ENCODE peak calls at places on chromosomes 4 and X, in ten cellular contexts. Q is tibial nerve, G is transverse colon, H is testis, U is GM12891, S is HCT116, I is IMR-90, W is A549, A is H54, N is right lobe of liver. K is an unnamed sample.

GRCh38 chr4:39045791-39046221 is 13.6 kb upstream of the TMEM156 start:
- DNase-seq in Q (no peak), G (no peak), H (peak), U (no peak), S (no peak), I (peak), W (no peak), A (no peak), N (no peak), K (no peak)

GRCh38 chr4:170386974-170387373 is 297.2 kb upstream of the AADAT start:
- DNase-seq in Q (no peak), G (no peak), H (no peak), U (no peak), S (no peak), I (peak), W (no peak), A (no peak), N (no peak), K (no peak)

GRCh38 chrX:145190801-145191389 is 56.4 kb upstream of the SPANXN1 start:
- DNase-seq in Q (no peak), G (no peak), H (no peak), U (no peak), S (no peak), I (no peak), W (no peak), A (peak), N (no peak), K (no peak)

GRCh38 chr4:184427687-184428086 is 46.7 kb downstream of the IRF2 start:
- DNase-seq in Q (no peak), G (no peak), H (no peak), U (no peak), S (no peak), I (no peak), W (no peak), A (no peak), N (no peak), K (no peak)

GRCh38 chr4:17376205-17376604 is 135.7 kb downstream of the QDPR start:
- DNase-seq in Q (no peak), G (no peak), H (no peak), U (no peak), S (no peak), I (peak), W (no peak), A (no peak), N (no peak), K (no peak)

GRCh38 chr4:25236971-25237370 is 3.1 kb downstream of the PI4K2B start:
- DNase-seq in Q (no peak), G (no peak), H (no peak), U (no peak), S (no peak), I (no peak), W (no peak), A (no peak), N (no peak), K (no peak)

GRCh38 chrX:12505127-12505526 is 286.1 kb upstream of the PRPS2 start:
- DNase-seq in Q (no peak), G (no peak), H (no peak), U (no peak), S (no peak), I (no peak), W (no peak), A (no peak), N (no peak), K (no peak)

GRCh38 chrX:78104447-78105176 is 564 bp downstream of the PGK1 start:
- DNase-seq in Q (no peak), G (peak), H (peak), U (no peak), S (no peak), I (peak), W (peak), A (peak), N (peak), K (peak)

GRCh38 chrX:150548684-150549083 is 19.7 kb upstream of the MTM1 start:
- DNase-seq in Q (no peak), G (no peak), H (no peak), U (no peak), S (no peak), I (peak), W (no peak), A (peak), N (no peak), K (no peak)

GRCh38 chr4:40840985-40841571 is 91.3 kb downstream of the NSUN7 start:
- DNase-seq in Q (peak), G (peak), H (peak), U (no peak), S (peak), I (peak), W (peak), A (peak), N (peak), K (peak)

GRCh38 chrX:20231598-20231997 is 35.1 kb downstream of the RPS6KA3 start:
- DNase-seq in Q (no peak), G (no peak), H (no peak), U (no peak), S (no peak), I (no peak), W (no peak), A (no peak), N (no peak), K (no peak)

GRCh38 chr4:100872811-100873210 is 355.0 kb upstream of the EMCN start:
- DNase-seq in Q (no peak), G (no peak), H (no peak), U (no peak), S (no peak), I (no peak), W (no peak), A (no peak), N (no peak), K (no peak)

GRCh38 chrX:68252664-68253063 is 180.6 kb downstream of the OPHN1 start:
- DNase-seq in Q (no peak), G (no peak), H (no peak), U (no peak), S (no peak), I (no peak), W (no peak), A (no peak), N (no peak), K (no peak)

GRCh38 chrX:71989768-71990167 is 79.1 kb downstream of the NHSL2 start:
- DNase-seq in Q (peak), G (no peak), H (no peak), U (no peak), S (no peak), I (peak), W (no peak), A (no peak), N (no peak), K (no peak)

GRCh38 chrX:126770179-126770578 is 49.4 kb upstream of the PRR32 start:
- DNase-seq in Q (no peak), G (no peak), H (peak), U (peak), S (no peak), I (no peak), W (peak), A (no peak), N (no peak), K (no peak)

GRCh38 chr4:55921093-55921492 is 27.7 kb upstream of the CEP135 start:
- DNase-seq in Q (no peak), G (no peak), H (no peak), U (no peak), S (no peak), I (no peak), W (no peak), A (no peak), N (no peak), K (no peak)

GRCh38 chr4:1211951-1212545 is 36.9 kb downstream of the CTBP1 start:
- DNase-seq in Q (no peak), G (no peak), H (no peak), U (no peak), S (no peak), I (no peak), W (no peak), A (no peak), N (no peak), K (no peak)
- TF ChIP-seq POLR2A in Q (no peak), G (no peak), H (no peak), U (peak), S (no peak), I (no peak), W (no peak), A (no peak), N (no peak), K (no peak)

GRCh38 chrX:24069877-24070276 is 15.1 kb downstream of the EIF2S3 start:
- DNase-seq in Q (no peak), G (no peak), H (no peak), U (no peak), S (no peak), I (no peak), W (no peak), A (no peak), N (no peak), K (no peak)
- TF ChIP-seq POLR2A in Q (no peak), G (no peak), H (no peak), U (no peak), S (no peak), I (no peak), W (no peak), A (no peak), N (no peak), K (no peak)

DNA sequence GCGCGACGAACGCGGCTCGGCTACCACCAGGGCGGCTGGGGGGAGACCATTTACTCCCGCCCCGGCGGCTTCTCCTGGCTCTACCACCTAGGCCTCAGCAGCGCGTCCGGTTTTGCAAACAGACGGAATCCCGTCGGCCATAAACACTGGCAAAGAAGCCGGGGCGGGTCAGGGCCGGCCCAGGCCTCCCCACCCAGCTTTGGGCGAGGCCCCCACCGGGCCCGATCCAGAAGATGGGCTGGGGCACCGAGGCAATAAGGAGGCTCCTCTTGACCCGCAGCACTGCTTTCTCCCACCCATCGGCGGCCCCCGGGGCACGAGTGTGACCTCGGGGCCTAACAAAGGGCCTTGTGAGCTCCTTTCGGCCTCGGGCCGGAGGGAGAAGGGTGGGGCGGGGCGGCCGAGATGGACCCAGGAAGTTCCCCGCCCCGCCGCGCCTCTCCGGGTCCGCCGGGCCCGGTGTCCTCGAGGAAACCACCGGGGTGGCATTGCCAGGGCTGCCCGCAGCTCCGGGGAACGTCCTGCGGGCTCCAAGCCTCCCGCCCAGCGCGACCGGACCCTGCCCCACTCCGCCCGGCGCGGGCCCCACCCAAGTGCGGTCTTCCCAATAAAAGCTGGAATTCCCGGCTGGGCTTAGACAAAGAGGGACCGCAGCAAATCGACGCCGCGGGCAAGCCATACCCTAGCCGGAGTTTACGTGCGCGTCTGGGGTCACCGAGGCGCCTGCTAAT is 5.9 kb downstream of the BCOR start:
- DNase-seq in Q (no peak), G (peak), H (no peak), U (no peak), S (no peak), I (no peak), W (no peak), A (no peak), N (no peak), K (no peak)
- TF ChIP-seq POLR2A in Q (no peak), G (no peak), H (no peak), U (no peak), S (no peak), I (no peak), W (no peak), A (no peak), N (no peak), K (no peak)

DNA sequence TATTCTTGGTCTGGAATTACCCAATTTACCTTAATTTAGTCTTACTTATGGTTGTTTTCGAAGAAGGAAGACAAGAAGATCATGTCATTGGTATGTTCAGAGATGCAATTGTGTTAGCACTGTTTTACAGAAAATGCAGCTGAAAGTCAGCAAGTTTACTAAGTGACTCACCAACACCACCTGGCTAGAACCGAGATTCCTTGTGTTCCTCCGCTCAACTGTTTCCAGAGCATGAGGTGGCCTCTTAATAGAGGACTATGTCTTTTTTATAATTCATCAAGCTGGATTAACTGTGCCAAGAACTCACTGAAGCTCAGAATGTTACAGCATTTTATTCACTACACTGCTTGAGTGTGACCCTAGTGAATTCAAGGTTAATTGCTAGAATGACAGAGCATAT is 1573.6 kb upstream of the TENM3 start:
- DNase-seq in Q (no peak), G (no peak), H (no peak), U (no peak), S (no peak), I (peak), W (no peak), A (no peak), N (no peak), K (no peak)
- TF ChIP-seq POLR2A in Q (no peak), G (no peak), H (no peak), U (no peak), S (no peak), I (no peak), W (no peak), A (no peak), N (no peak), K (no peak)

GRCh38 chr4:48339642-48340041 is 1.7 kb upstream of the SLAIN2 start:
- DNase-seq in Q (no peak), G (no peak), H (no peak), U (no peak), S (no peak), I (no peak), W (no peak), A (no peak), N (no peak), K (no peak)

GRCh38 chr4:48341776-48342558 is 638 bp downstream of the SLAIN2 start:
- DNase-seq in Q (peak), G (peak), H (peak), U (peak), S (no peak), I (peak), W (no peak), A (no peak), N (peak), K (peak)

GRCh38 chr4:48342559-48342878 is 1.2 kb downstream of the SLAIN2 start:
- DNase-seq in Q (no peak), G (no peak), H (no peak), U (no peak), S (no peak), I (no peak), W (no peak), A (no peak), N (no peak), K (no peak)

GRCh38 chr4:48340276-48340904 is 939 bp upstream of the SLAIN2 start:
- DNase-seq in Q (no peak), G (peak), H (no peak), U (no peak), S (no peak), I (peak), W (peak), A (no peak), N (no peak), K (no peak)

DNA sequence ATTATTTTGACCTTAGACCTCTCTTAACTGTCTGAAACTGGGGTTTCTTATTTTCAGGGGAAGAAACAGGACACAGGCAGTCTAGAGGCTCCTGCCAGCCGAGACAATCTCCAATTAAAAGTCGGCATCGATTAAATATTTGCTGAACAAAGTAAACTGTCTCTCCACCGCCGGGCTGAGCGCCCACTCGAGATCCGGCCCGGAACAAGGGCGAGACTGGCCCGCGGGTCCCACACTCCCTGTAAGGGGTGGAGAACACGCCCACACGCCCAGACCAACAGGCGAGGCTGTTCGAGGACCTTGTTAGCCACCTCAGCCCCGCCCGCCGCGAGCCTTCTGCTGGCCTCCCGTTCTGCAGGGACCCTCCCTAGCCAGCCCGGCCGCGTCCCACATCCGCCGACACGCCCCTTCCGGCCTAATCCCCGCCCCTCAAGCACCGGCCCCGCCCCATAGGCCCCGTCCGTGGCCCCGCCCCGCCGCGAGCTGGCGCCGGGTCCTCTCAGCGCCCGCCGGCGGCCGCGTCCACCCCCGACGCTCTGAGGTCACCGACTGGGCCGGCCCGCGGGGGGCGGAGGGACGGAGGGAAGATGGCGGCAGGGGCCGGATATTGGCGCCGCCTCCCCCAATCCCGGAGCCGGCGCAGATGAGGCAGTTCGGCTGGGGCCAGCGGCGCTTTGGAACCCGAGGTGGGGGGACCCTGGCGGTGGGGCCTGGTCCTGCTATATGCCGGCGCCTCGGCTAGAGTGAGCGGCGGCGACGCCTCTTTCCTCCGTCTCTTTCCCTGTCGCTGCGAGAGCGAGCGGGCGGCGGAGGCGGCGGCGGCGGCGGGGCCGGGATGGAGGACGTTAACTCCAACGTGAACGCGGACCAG is at the start of gene SLAIN2:
- DNase-seq in Q (peak), G (peak), H (peak), U (peak), S (peak), I (peak), W (peak), A (peak), N (peak), K (peak)
- TF ChIP-seq POLR2A in Q (peak), G (peak), H (peak), U (peak), S (peak), I (peak), W (peak), A (peak), N (peak), K (peak)

GRCh38 chr4:69518543-69519198 is 23.0 kb upstream of the UGT2B4 start:
- DNase-seq in Q (no peak), G (no peak), H (no peak), U (no peak), S (no peak), I (no peak), W (no peak), A (no peak), N (no peak), K (no peak)
- TF ChIP-seq POLR2A in Q (no peak), G (no peak), H (no peak), U (no peak), S (no peak), I (no peak), W (no peak), A (no peak), N (no peak), K (no peak)

K was measured in stomach.